ENCODE peak calls at places on chromosomes 5 and 9, in ten cellular contexts. One of them, this sample, is unnamed.

GRCh38 chr5:68911840-68912690 is 181.7 kb upstream of the SLC30A5 start:
- DNase-seq in tibial artery: no peak
- DNase-seq in small intestine: no peak
- DNase-seq in AG04450: peak
- DNase-seq in IMR-90: peak
- DNase-seq in left ventricle myocardium inferior: no peak
- DNase-seq in A549: no peak
- DNase-seq in neuronal stem cell: no peak
- DNase-seq in ovary: no peak
- DNase-seq in fibroblast of lung: peak
- DNase-seq in this sample: peak

GRCh38 chr5:122099060-122099790 is 21.2 kb upstream of the LOX start:
- DNase-seq in small intestine: no peak
- DNase-seq in IMR-90: peak
- DNase-seq in fibroblast of lung: peak
- DNase-seq in left ventricle myocardium inferior: no peak
- DNase-seq in A549: no peak
- DNase-seq in ovary: no peak
- DNase-seq in neuronal stem cell: no peak
- DNase-seq in AG04450: no peak
- DNase-seq in tibial artery: no peak
- DNase-seq in this sample: no peak

GRCh38 chr5:65721050-65721774 is 697 bp downstream of the SGTB start:
- DNase-seq in neuronal stem cell: peak
- DNase-seq in small intestine: peak
- DNase-seq in ovary: peak
- DNase-seq in A549: peak
- DNase-seq in fibroblast of lung: peak
- DNase-seq in IMR-90: peak
- DNase-seq in AG04450: peak
- DNase-seq in left ventricle myocardium inferior: peak
- DNase-seq in tibial artery: peak
- DNase-seq in this sample: peak

GRCh38 chr5:139414601-139415121 is 10.8 kb upstream of the SPATA24 start:
- DNase-seq in IMR-90: no peak
- DNase-seq in fibroblast of lung: peak
- DNase-seq in A549: no peak
- DNase-seq in neuronal stem cell: no peak
- DNase-seq in left ventricle myocardium inferior: no peak
- DNase-seq in AG04450: no peak
- DNase-seq in ovary: no peak
- DNase-seq in tibial artery: no peak
- DNase-seq in small intestine: peak
- DNase-seq in this sample: peak

GRCh38 chr9:96453625-96454024 is 3.7 kb downstream of the HABP4 start:
- DNase-seq in IMR-90: peak
- DNase-seq in A549: peak
- DNase-seq in left ventricle myocardium inferior: no peak
- DNase-seq in neuronal stem cell: no peak
- DNase-seq in fibroblast of lung: peak
- DNase-seq in ovary: no peak
- DNase-seq in small intestine: peak
- DNase-seq in AG04450: no peak
- DNase-seq in tibial artery: no peak
- DNase-seq in this sample: no peak

GRCh38 chr5:34583167-34583566 is 73.0 kb upstream of the RAI14 start:
- DNase-seq in fibroblast of lung: no peak
- DNase-seq in tibial artery: no peak
- DNase-seq in IMR-90: no peak
- DNase-seq in left ventricle myocardium inferior: no peak
- DNase-seq in AG04450: no peak
- DNase-seq in A549: no peak
- DNase-seq in ovary: no peak
- DNase-seq in neuronal stem cell: no peak
- DNase-seq in small intestine: no peak
- DNase-seq in this sample: no peak

GRCh38 chr5:144335561-144335960 is 164.9 kb downstream of the KCTD16 start:
- DNase-seq in AG04450: no peak
- DNase-seq in small intestine: no peak
- DNase-seq in IMR-90: no peak
- DNase-seq in fibroblast of lung: no peak
- DNase-seq in A549: no peak
- DNase-seq in ovary: no peak
- DNase-seq in neuronal stem cell: no peak
- DNase-seq in tibial artery: no peak
- DNase-seq in left ventricle myocardium inferior: no peak
- DNase-seq in this sample: no peak

GRCh38 chr9:91643474-91644102 is 220.0 kb upstream of the NFIL3 start:
- DNase-seq in small intestine: no peak
- DNase-seq in left ventricle myocardium inferior: no peak
- DNase-seq in ovary: no peak
- DNase-seq in IMR-90: peak
- DNase-seq in neuronal stem cell: no peak
- DNase-seq in AG04450: no peak
- DNase-seq in fibroblast of lung: no peak
- DNase-seq in tibial artery: no peak
- DNase-seq in A549: no peak
- DNase-seq in this sample: no peak

DNA sequence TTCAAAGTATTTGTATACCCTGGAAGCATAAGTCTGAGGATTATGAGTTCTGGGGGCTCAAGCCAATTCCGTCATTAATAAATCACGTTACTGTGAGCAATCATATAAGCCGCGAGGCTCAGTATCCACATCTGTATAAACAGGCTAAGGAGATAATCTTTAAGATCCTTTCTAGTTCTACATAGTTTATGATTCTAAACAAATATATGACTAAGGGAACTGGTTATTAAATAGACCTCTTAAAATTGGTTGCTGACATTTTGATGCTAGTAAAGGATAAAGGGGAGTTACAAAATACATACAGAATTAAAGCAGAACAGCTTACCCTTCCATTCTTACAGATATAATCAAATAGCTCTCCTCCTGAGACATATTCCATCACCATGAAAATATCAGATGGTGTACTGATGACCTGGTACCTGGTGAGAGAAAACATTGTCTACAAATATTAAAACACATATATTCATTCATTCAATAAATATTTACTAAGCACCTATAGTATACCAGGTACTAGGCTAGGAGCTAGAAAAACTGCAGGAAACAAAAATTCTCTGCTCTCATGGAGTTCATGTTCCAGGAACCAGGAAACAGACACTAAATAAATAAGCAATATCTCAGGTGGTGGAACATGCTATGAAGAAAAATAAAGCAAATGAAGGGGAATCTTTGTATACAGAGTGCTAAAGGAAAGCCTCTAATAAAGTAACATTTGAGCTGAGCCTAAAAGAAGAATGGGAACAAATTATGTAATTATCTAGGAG is 19.5 kb upstream of the TTC33 start:
- DNase-seq in fibroblast of lung: no peak
- DNase-seq in AG04450: no peak
- DNase-seq in A549: no peak
- DNase-seq in left ventricle myocardium inferior: no peak
- DNase-seq in IMR-90: no peak
- DNase-seq in neuronal stem cell: no peak
- DNase-seq in tibial artery: no peak
- DNase-seq in ovary: no peak
- DNase-seq in small intestine: no peak
- DNase-seq in this sample: no peak
- H3K27ac ChIP-seq in fibroblast of lung: no peak
- H3K27ac ChIP-seq in AG04450: no peak
- H3K27ac ChIP-seq in A549: no peak
- H3K27ac ChIP-seq in left ventricle myocardium inferior: no peak
- H3K27ac ChIP-seq in IMR-90: no peak
- H3K27ac ChIP-seq in neuronal stem cell: no peak
- H3K27ac ChIP-seq in tibial artery: no peak
- H3K27ac ChIP-seq in ovary: no peak
- H3K27ac ChIP-seq in small intestine: peak
- H3K27ac ChIP-seq in this sample: no peak

DNA sequence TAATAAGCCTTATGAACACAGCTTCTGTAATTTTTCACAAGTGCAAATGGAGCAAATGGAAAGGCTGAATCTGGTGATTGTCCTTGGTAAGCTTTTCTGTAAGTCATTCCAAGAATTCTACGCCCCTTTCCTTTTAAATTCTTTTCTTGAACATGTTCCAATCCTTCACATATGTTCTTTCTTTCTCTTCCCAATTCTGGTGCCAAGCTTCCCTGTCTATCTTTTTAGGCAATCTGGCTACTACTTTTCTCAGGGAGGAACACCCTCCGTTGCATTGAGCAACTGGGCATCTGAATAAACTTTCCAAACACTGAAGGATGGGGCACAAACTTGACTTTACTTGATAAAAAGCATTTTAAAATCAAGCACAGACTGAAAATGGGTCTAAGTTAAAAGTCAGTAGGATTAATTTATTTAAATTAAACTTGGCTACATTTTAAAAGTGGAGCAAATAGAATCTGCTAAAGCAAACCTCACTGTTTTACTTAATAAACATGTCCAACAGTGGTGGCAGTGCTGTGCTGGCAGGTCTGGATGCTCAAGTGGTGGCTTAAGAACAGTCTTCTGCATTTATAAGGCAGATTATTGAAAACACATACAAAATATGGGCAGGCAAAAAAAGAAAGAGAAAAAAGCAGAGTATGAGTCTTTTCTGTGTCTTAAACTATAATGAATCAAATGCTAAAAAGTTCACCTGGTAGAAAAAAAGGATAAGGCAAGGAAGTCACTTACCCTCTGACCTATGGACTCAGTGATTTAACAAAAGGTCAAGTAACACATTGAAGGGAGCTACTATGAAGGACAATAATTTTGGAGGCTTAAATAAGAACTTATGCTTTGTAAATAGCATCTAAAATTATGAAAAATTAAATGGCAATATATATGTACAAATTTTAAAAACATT is 5.4 kb downstream of the ELL2 start:
- DNase-seq in fibroblast of lung: peak
- DNase-seq in small intestine: no peak
- DNase-seq in left ventricle myocardium inferior: no peak
- DNase-seq in tibial artery: no peak
- DNase-seq in ovary: no peak
- DNase-seq in IMR-90: no peak
- DNase-seq in AG04450: no peak
- DNase-seq in A549: no peak
- DNase-seq in neuronal stem cell: no peak
- DNase-seq in this sample: no peak
- H3K4me3 ChIP-seq in fibroblast of lung: peak
- H3K4me3 ChIP-seq in small intestine: no peak
- H3K4me3 ChIP-seq in left ventricle myocardium inferior: no peak
- H3K4me3 ChIP-seq in tibial artery: peak
- H3K4me3 ChIP-seq in ovary: no peak
- H3K4me3 ChIP-seq in IMR-90: peak
- H3K4me3 ChIP-seq in AG04450: peak
- H3K4me3 ChIP-seq in A549: no peak
- H3K4me3 ChIP-seq in neuronal stem cell: no peak
- H3K4me3 ChIP-seq in this sample: peak

GRCh38 chr5:39371367-39371635 is 7.0 kb upstream of the C9 start:
- DNase-seq in ovary: no peak
- DNase-seq in fibroblast of lung: no peak
- DNase-seq in neuronal stem cell: no peak
- DNase-seq in tibial artery: no peak
- DNase-seq in AG04450: no peak
- DNase-seq in small intestine: no peak
- DNase-seq in IMR-90: no peak
- DNase-seq in left ventricle myocardium inferior: no peak
- DNase-seq in A549: no peak
- DNase-seq in this sample: no peak

GRCh38 chr5:39370555-39371366 is 6.5 kb upstream of the C9 start:
- DNase-seq in small intestine: peak
- DNase-seq in IMR-90: no peak
- DNase-seq in A549: no peak
- DNase-seq in ovary: no peak
- DNase-seq in fibroblast of lung: no peak
- DNase-seq in left ventricle myocardium inferior: no peak
- DNase-seq in AG04450: no peak
- DNase-seq in neuronal stem cell: no peak
- DNase-seq in tibial artery: no peak
- DNase-seq in this sample: no peak

GRCh38 chr5:39369123-39369815 is 5.0 kb upstream of the C9 start:
- DNase-seq in small intestine: no peak
- DNase-seq in neuronal stem cell: no peak
- DNase-seq in left ventricle myocardium inferior: no peak
- DNase-seq in fibroblast of lung: no peak
- DNase-seq in IMR-90: no peak
- DNase-seq in ovary: no peak
- DNase-seq in AG04450: no peak
- DNase-seq in A549: no peak
- DNase-seq in tibial artery: peak
- DNase-seq in this sample: no peak

GRCh38 chr5:39364367-39364766 is at the start of gene C9:
- DNase-seq in IMR-90: no peak
- DNase-seq in neuronal stem cell: no peak
- DNase-seq in left ventricle myocardium inferior: no peak
- DNase-seq in ovary: no peak
- DNase-seq in small intestine: no peak
- DNase-seq in AG04450: no peak
- DNase-seq in A549: no peak
- DNase-seq in fibroblast of lung: no peak
- DNase-seq in tibial artery: no peak
- DNase-seq in this sample: no peak

DNA sequence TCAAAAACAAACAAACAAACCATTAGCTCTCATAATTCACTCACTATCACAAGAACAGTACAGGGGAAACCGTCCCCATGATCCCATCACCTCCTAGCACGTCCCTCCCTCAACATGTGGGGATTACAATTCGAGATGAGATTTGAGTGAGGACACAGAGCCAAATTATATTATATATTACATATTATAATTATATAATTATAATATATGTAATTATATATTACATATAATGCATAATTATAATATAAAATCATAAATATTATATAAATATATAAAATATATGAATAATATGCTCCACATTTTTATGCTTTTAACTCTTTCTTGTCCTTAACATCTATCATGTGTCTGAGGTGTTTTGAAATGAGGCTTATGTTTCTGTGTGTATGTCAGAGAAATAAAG is 3.4 kb upstream of the C9 start:
- DNase-seq in IMR-90: no peak
- DNase-seq in fibroblast of lung: no peak
- DNase-seq in left ventricle myocardium inferior: no peak
- DNase-seq in neuronal stem cell: no peak
- DNase-seq in A549: no peak
- DNase-seq in tibial artery: no peak
- DNase-seq in ovary: no peak
- DNase-seq in AG04450: no peak
- DNase-seq in small intestine: no peak
- DNase-seq in this sample: no peak
- H3K27ac ChIP-seq in IMR-90: no peak
- H3K27ac ChIP-seq in fibroblast of lung: no peak
- H3K27ac ChIP-seq in left ventricle myocardium inferior: no peak
- H3K27ac ChIP-seq in neuronal stem cell: no peak
- H3K27ac ChIP-seq in A549: no peak
- H3K27ac ChIP-seq in tibial artery: no peak
- H3K27ac ChIP-seq in ovary: no peak
- H3K27ac ChIP-seq in AG04450: no peak
- H3K27ac ChIP-seq in small intestine: no peak
- H3K27ac ChIP-seq in this sample: no peak

DNA sequence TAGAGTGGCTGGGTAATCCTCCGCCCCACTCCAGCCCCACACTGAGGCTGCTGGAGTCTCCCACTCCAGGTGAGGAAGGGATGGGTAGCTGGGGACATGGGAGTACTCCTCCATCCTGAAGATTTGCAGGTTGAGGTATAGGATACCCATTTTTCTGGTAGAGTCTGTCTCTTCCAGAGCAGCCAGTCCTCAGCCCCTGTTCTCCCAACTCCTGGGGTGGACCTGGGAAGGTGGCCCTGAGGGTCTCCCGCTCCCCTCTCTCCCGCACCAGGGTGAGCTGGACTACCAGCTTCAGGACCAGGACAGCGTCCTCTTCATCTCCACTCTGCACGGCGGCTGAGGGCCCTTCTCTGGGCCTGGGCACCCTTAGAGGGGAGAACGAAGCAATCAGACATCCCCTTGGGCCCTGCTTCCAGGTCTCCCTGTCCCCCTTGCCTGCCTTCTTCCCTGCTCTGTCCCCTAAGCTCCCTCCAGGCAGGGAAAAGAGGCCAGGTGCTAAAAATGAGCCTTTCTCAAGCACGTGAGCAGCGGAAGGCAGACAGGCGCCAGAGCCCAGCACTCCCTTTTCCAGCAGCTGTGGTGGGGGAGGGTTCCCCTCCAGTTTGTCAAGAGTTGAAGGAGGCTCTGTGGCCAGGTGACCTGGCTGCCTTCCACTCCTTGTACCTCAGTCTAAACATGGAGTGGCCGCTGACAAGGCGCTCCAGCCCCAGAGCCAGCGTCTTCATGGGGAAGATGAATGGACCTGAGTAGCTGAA is 18.4 kb downstream of the URM1 start:
- DNase-seq in small intestine: no peak
- DNase-seq in fibroblast of lung: no peak
- DNase-seq in tibial artery: no peak
- DNase-seq in IMR-90: no peak
- DNase-seq in AG04450: no peak
- DNase-seq in neuronal stem cell: no peak
- DNase-seq in ovary: no peak
- DNase-seq in left ventricle myocardium inferior: no peak
- DNase-seq in A549: no peak
- DNase-seq in this sample: no peak
- H3K4me3 ChIP-seq in small intestine: no peak
- H3K4me3 ChIP-seq in fibroblast of lung: no peak
- H3K4me3 ChIP-seq in tibial artery: no peak
- H3K4me3 ChIP-seq in IMR-90: no peak
- H3K4me3 ChIP-seq in AG04450: no peak
- H3K4me3 ChIP-seq in neuronal stem cell: no peak
- H3K4me3 ChIP-seq in ovary: no peak
- H3K4me3 ChIP-seq in left ventricle myocardium inferior: no peak
- H3K4me3 ChIP-seq in A549: no peak
- H3K4me3 ChIP-seq in this sample: no peak